ENCODE peak calls at places on chromosomes 4 and X, in eight cellular contexts. One of them, this sample, is unnamed.

GRCh38 chr4:99652596-99653436 is 4.8 kb downstream of the C4orf54 start:
- DNase-seq in OCI-LY7: no peak
- DNase-seq in fibroblast of villous mesenchyme: no peak
- DNase-seq in CD8-positive, alpha-beta T cell: no peak
- DNase-seq in neural progenitor cell: no peak
- DNase-seq in astrocyte of the spinal cord: no peak
- DNase-seq in GM12865: no peak
- DNase-seq in left ventricle myocardium inferior: no peak
- DNase-seq in this sample: peak; percentile 41

GRCh38 chr4:13455411-13455810 is 28.7 kb downstream of the RAB28 start:
- DNase-seq in left ventricle myocardium inferior: no peak
- DNase-seq in GM12865: no peak
- DNase-seq in OCI-LY7: no peak
- DNase-seq in neural progenitor cell: no peak
- DNase-seq in fibroblast of villous mesenchyme: no peak
- DNase-seq in CD8-positive, alpha-beta T cell: no peak
- DNase-seq in astrocyte of the spinal cord: peak; percentile 10
- DNase-seq in this sample: peak; percentile 31

GRCh38 chr4:110615366-110616161 is 7.3 kb downstream of the PITX2 start:
- DNase-seq in OCI-LY7: no peak
- DNase-seq in astrocyte of the spinal cord: no peak
- DNase-seq in fibroblast of villous mesenchyme: peak; percentile 57
- DNase-seq in neural progenitor cell: peak; percentile 74
- DNase-seq in GM12865: no peak
- DNase-seq in left ventricle myocardium inferior: no peak
- DNase-seq in CD8-positive, alpha-beta T cell: no peak
- DNase-seq in this sample: peak; percentile 59

GRCh38 chr4:134544303-134544761 is 342.7 kb upstream of the PABPC4L start:
- DNase-seq in CD8-positive, alpha-beta T cell: no peak
- DNase-seq in left ventricle myocardium inferior: no peak
- DNase-seq in astrocyte of the spinal cord: peak; percentile 65
- DNase-seq in neural progenitor cell: no peak
- DNase-seq in GM12865: no peak
- DNase-seq in fibroblast of villous mesenchyme: peak; percentile 65
- DNase-seq in OCI-LY7: no peak
- DNase-seq in this sample: no peak

GRCh38 chr4:186067757-186068385 is 1.1 kb upstream of the TLR3 start:
- DNase-seq in left ventricle myocardium inferior: peak; percentile 41
- DNase-seq in OCI-LY7: peak; percentile 62
- DNase-seq in neural progenitor cell: peak; percentile 68
- DNase-seq in astrocyte of the spinal cord: peak; percentile 37
- DNase-seq in fibroblast of villous mesenchyme: peak; percentile 45
- DNase-seq in GM12865: peak; percentile 74
- DNase-seq in CD8-positive, alpha-beta T cell: peak; percentile 27
- DNase-seq in this sample: peak; percentile 70

GRCh38 chrX:70437921-70438665 is 6.5 kb upstream of the DLG3 start:
- DNase-seq in CD8-positive, alpha-beta T cell: no peak
- DNase-seq in neural progenitor cell: no peak
- DNase-seq in GM12865: no peak
- DNase-seq in astrocyte of the spinal cord: no peak
- DNase-seq in left ventricle myocardium inferior: no peak
- DNase-seq in fibroblast of villous mesenchyme: no peak
- DNase-seq in OCI-LY7: no peak
- DNase-seq in this sample: no peak

GRCh38 chr4:87657525-87657924 is 7.4 kb downstream of the DMP1 start:
- DNase-seq in neural progenitor cell: no peak
- DNase-seq in CD8-positive, alpha-beta T cell: no peak
- DNase-seq in OCI-LY7: no peak
- DNase-seq in GM12865: no peak
- DNase-seq in astrocyte of the spinal cord: peak; percentile 73
- DNase-seq in fibroblast of villous mesenchyme: peak; percentile 42
- DNase-seq in left ventricle myocardium inferior: no peak
- DNase-seq in this sample: no peak

GRCh38 chrX:15188039-15188438 is 81.8 kb downstream of the ASB9 start:
- DNase-seq in GM12865: no peak
- DNase-seq in CD8-positive, alpha-beta T cell: no peak
- DNase-seq in fibroblast of villous mesenchyme: no peak
- DNase-seq in astrocyte of the spinal cord: no peak
- DNase-seq in neural progenitor cell: no peak
- DNase-seq in left ventricle myocardium inferior: no peak
- DNase-seq in OCI-LY7: no peak
- DNase-seq in this sample: no peak

GRCh38 chrX:47802589-47802988 is 34.1 kb upstream of the ZNF81 start:
- DNase-seq in left ventricle myocardium inferior: no peak
- DNase-seq in OCI-LY7: no peak
- DNase-seq in astrocyte of the spinal cord: peak; percentile 7
- DNase-seq in neural progenitor cell: no peak
- DNase-seq in fibroblast of villous mesenchyme: peak; percentile 10
- DNase-seq in CD8-positive, alpha-beta T cell: no peak
- DNase-seq in GM12865: no peak
- DNase-seq in this sample: no peak

GRCh38 chr4:147110968-147111367 is 165.3 kb upstream of the TTC29 start:
- DNase-seq in neural progenitor cell: no peak
- DNase-seq in GM12865: no peak
- DNase-seq in fibroblast of villous mesenchyme: peak; percentile 57
- DNase-seq in CD8-positive, alpha-beta T cell: no peak
- DNase-seq in OCI-LY7: no peak
- DNase-seq in left ventricle myocardium inferior: no peak
- DNase-seq in astrocyte of the spinal cord: peak; percentile 46
- DNase-seq in this sample: peak; percentile 73

GRCh38 chrX:17655232-17656034 is 81.9 kb upstream of the SCML1 start:
- DNase-seq in CD8-positive, alpha-beta T cell: no peak
- DNase-seq in left ventricle myocardium inferior: no peak
- DNase-seq in astrocyte of the spinal cord: peak; percentile 22
- DNase-seq in neural progenitor cell: peak; percentile 52
- DNase-seq in fibroblast of villous mesenchyme: peak; percentile 5
- DNase-seq in OCI-LY7: no peak
- DNase-seq in GM12865: no peak
- DNase-seq in this sample: peak; percentile 86

GRCh38 chrX:120262781-120263719 is 12.4 kb downstream of the ZBTB33 start:
- DNase-seq in CD8-positive, alpha-beta T cell: no peak
- DNase-seq in astrocyte of the spinal cord: no peak
- DNase-seq in left ventricle myocardium inferior: no peak
- DNase-seq in neural progenitor cell: no peak
- DNase-seq in OCI-LY7: peak; percentile 75
- DNase-seq in GM12865: peak; percentile 11
- DNase-seq in fibroblast of villous mesenchyme: no peak
- DNase-seq in this sample: no peak

GRCh38 chrX:44223150-44223549 is 120.3 kb downstream of the EFHC2 start:
- DNase-seq in OCI-LY7: no peak
- DNase-seq in astrocyte of the spinal cord: peak; percentile 78
- DNase-seq in fibroblast of villous mesenchyme: peak; percentile 21
- DNase-seq in CD8-positive, alpha-beta T cell: no peak
- DNase-seq in GM12865: no peak
- DNase-seq in neural progenitor cell: no peak
- DNase-seq in left ventricle myocardium inferior: no peak
- DNase-seq in this sample: no peak

GRCh38 chr4:72022553-72022952 is 9.2 kb upstream of the NPFFR2 start:
- DNase-seq in fibroblast of villous mesenchyme: no peak
- DNase-seq in left ventricle myocardium inferior: no peak
- DNase-seq in CD8-positive, alpha-beta T cell: no peak
- DNase-seq in astrocyte of the spinal cord: no peak
- DNase-seq in neural progenitor cell: no peak
- DNase-seq in OCI-LY7: peak; percentile 1
- DNase-seq in GM12865: no peak
- DNase-seq in this sample: no peak

GRCh38 chr4:2638730-2639129 is 102.3 kb downstream of the FAM193A start:
- DNase-seq in neural progenitor cell: no peak
- DNase-seq in GM12865: no peak
- DNase-seq in CD8-positive, alpha-beta T cell: no peak
- DNase-seq in OCI-LY7: no peak
- DNase-seq in astrocyte of the spinal cord: no peak
- DNase-seq in left ventricle myocardium inferior: no peak
- DNase-seq in fibroblast of villous mesenchyme: no peak
- DNase-seq in this sample: no peak

GRCh38 chrX:39442332-39442731 is 641.1 kb downstream of the MID1IP1 start:
- DNase-seq in astrocyte of the spinal cord: no peak
- DNase-seq in OCI-LY7: no peak
- DNase-seq in fibroblast of villous mesenchyme: no peak
- DNase-seq in CD8-positive, alpha-beta T cell: no peak
- DNase-seq in GM12865: peak; percentile 64
- DNase-seq in neural progenitor cell: no peak
- DNase-seq in left ventricle myocardium inferior: no peak
- DNase-seq in this sample: no peak

GRCh38 chr4:153115322-153116100 is 88.7 kb upstream of the TRIM2 start:
- DNase-seq in OCI-LY7: peak; percentile 80
- DNase-seq in left ventricle myocardium inferior: no peak
- DNase-seq in GM12865: peak; percentile 72
- DNase-seq in neural progenitor cell: no peak
- DNase-seq in astrocyte of the spinal cord: peak; percentile 82
- DNase-seq in fibroblast of villous mesenchyme: peak; percentile 57
- DNase-seq in CD8-positive, alpha-beta T cell: peak; percentile 85
- DNase-seq in this sample: peak; percentile 87

GRCh38 chr4:142719854-142720541 is 126.1 kb downstream of the INPP4B start:
- DNase-seq in OCI-LY7: peak; percentile 5
- DNase-seq in neural progenitor cell: peak; percentile 8
- DNase-seq in CD8-positive, alpha-beta T cell: no peak
- DNase-seq in fibroblast of villous mesenchyme: no peak
- DNase-seq in GM12865: peak; percentile 12
- DNase-seq in left ventricle myocardium inferior: no peak
- DNase-seq in astrocyte of the spinal cord: peak; percentile 33
- DNase-seq in this sample: peak; percentile 64

DNA sequence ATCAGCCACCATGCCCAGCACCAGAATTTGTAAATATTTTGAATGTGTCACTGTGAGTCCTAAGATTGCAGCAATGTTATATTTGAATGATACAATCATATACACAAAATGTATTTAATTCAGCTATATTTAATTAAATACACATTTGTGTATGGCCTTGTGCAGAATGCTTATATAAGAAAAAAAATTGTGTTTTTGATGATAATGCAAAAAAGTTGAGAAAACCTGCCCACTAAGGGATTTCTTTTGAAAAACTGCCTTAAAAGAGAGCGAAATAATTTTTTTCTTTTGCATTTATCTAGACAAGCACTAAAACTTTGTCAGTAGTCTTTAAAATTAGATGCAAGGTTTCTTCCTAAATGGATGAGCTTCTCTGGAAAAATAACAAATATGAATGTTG is 68.1 kb upstream of the OTUD4 start:
- DNase-seq in GM12865: no peak
- DNase-seq in OCI-LY7: no peak
- DNase-seq in fibroblast of villous mesenchyme: no peak
- DNase-seq in astrocyte of the spinal cord: no peak
- DNase-seq in left ventricle myocardium inferior: no peak
- DNase-seq in CD8-positive, alpha-beta T cell: no peak
- DNase-seq in neural progenitor cell: no peak
- DNase-seq in this sample: no peak
- TF ChIP-seq CTCF in GM12865: no peak
- TF ChIP-seq CTCF in OCI-LY7: no peak
- TF ChIP-seq CTCF in fibroblast of villous mesenchyme: no peak
- TF ChIP-seq CTCF in astrocyte of the spinal cord: no peak
- TF ChIP-seq CTCF in left ventricle myocardium inferior: no peak
- TF ChIP-seq CTCF in CD8-positive, alpha-beta T cell: no peak
- TF ChIP-seq CTCF in neural progenitor cell: no peak
- TF ChIP-seq CTCF in this sample: no peak

GRCh38 chr4:35461931-35462659 is 782.2 kb downstream of the ARAP2 start:
- DNase-seq in fibroblast of villous mesenchyme: no peak
- DNase-seq in astrocyte of the spinal cord: no peak
- DNase-seq in CD8-positive, alpha-beta T cell: no peak
- DNase-seq in neural progenitor cell: peak; percentile 4
- DNase-seq in OCI-LY7: no peak
- DNase-seq in GM12865: no peak
- DNase-seq in left ventricle myocardium inferior: no peak
- DNase-seq in this sample: no peak
- TF ChIP-seq CTCF in fibroblast of villous mesenchyme: no peak
- TF ChIP-seq CTCF in astrocyte of the spinal cord: no peak
- TF ChIP-seq CTCF in CD8-positive, alpha-beta T cell: no peak
- TF ChIP-seq CTCF in neural progenitor cell: peak; percentile 16
- TF ChIP-seq CTCF in OCI-LY7: no peak
- TF ChIP-seq CTCF in GM12865: no peak
- TF ChIP-seq CTCF in left ventricle myocardium inferior: no peak
- TF ChIP-seq CTCF in this sample: no peak

DNA sequence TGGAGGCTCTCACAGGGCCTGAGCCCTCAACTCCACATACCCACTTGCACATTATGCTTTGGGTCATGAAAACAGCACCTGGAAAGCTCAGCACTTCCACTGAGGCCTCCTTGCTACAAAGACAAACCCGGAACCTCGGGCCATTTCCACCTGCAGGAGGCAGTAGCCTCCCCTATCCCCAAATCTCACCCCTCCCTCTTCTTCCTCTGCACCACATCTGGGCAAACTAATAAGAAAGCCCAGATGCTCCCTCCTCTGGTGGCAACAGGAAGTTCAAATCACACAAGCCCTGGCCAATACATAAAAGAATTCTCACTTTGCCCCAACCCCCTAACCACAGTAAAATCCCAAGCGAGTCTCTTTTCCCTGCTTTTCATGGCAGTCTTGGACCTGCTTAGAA is 136.4 kb downstream of the MAPK10 start:
- DNase-seq in left ventricle myocardium inferior: no peak
- DNase-seq in neural progenitor cell: peak; percentile 31
- DNase-seq in GM12865: peak; percentile 63
- DNase-seq in CD8-positive, alpha-beta T cell: no peak
- DNase-seq in fibroblast of villous mesenchyme: peak; percentile 39
- DNase-seq in astrocyte of the spinal cord: peak; percentile 46
- DNase-seq in OCI-LY7: peak; percentile 34
- DNase-seq in this sample: no peak
- TF ChIP-seq CTCF in left ventricle myocardium inferior: no peak
- TF ChIP-seq CTCF in neural progenitor cell: peak; percentile 47
- TF ChIP-seq CTCF in GM12865: peak; percentile 48
- TF ChIP-seq CTCF in CD8-positive, alpha-beta T cell: no peak
- TF ChIP-seq CTCF in fibroblast of villous mesenchyme: peak; percentile 64
- TF ChIP-seq CTCF in astrocyte of the spinal cord: peak; percentile 66
- TF ChIP-seq CTCF in OCI-LY7: peak; percentile 76
- TF ChIP-seq CTCF in this sample: peak; percentile 84

GRCh38 chr4:122000849-122001248 is 49.0 kb upstream of the TRPC3 start:
- DNase-seq in astrocyte of the spinal cord: peak; percentile 8
- DNase-seq in OCI-LY7: no peak
- DNase-seq in GM12865: no peak
- DNase-seq in fibroblast of villous mesenchyme: no peak
- DNase-seq in left ventricle myocardium inferior: no peak
- DNase-seq in neural progenitor cell: peak; percentile 11
- DNase-seq in CD8-positive, alpha-beta T cell: no peak
- DNase-seq in this sample: no peak

GRCh38 chr4:122003335-122003734 is 51.5 kb upstream of the TRPC3 start:
- DNase-seq in fibroblast of villous mesenchyme: peak; percentile 56
- DNase-seq in CD8-positive, alpha-beta T cell: no peak
- DNase-seq in OCI-LY7: peak; percentile 59
- DNase-seq in astrocyte of the spinal cord: no peak
- DNase-seq in neural progenitor cell: peak; percentile 41
- DNase-seq in GM12865: peak; percentile 73
- DNase-seq in left ventricle myocardium inferior: no peak
- DNase-seq in this sample: no peak

GRCh38 chr4:121995790-121996537 is 44.1 kb upstream of the TRPC3 start:
- DNase-seq in neural progenitor cell: no peak
- DNase-seq in GM12865: no peak
- DNase-seq in left ventricle myocardium inferior: no peak
- DNase-seq in fibroblast of villous mesenchyme: no peak
- DNase-seq in astrocyte of the spinal cord: no peak
- DNase-seq in CD8-positive, alpha-beta T cell: no peak
- DNase-seq in OCI-LY7: no peak
- DNase-seq in this sample: no peak

DNA sequence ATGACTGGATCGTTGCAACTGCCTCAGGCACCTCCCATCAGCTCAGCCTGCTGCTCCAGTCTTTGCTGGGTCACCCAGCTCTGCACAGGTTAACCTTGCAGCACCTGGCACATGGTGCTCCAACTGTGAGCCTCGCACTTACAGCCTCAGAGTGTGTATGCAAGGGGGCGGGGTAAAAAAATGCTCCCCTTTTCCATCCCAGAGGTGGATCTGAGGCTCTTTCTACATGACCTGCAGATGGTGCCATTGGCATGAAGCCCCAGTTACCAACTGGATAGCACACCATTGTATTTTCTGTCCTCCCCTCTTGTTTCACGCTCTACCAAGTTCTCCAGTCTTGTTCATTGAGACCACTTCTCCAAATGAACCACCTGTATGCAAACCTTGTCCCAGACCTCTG is 46.2 kb upstream of the TRPC3 start:
- DNase-seq in neural progenitor cell: peak; percentile 13
- DNase-seq in OCI-LY7: peak; percentile 1
- DNase-seq in GM12865: no peak
- DNase-seq in astrocyte of the spinal cord: no peak
- DNase-seq in fibroblast of villous mesenchyme: no peak
- DNase-seq in left ventricle myocardium inferior: no peak
- DNase-seq in CD8-positive, alpha-beta T cell: no peak
- DNase-seq in this sample: no peak
- TF ChIP-seq CTCF in neural progenitor cell: peak; percentile 24
- TF ChIP-seq CTCF in OCI-LY7: peak; percentile 22
- TF ChIP-seq CTCF in GM12865: no peak
- TF ChIP-seq CTCF in astrocyte of the spinal cord: no peak
- TF ChIP-seq CTCF in fibroblast of villous mesenchyme: no peak
- TF ChIP-seq CTCF in left ventricle myocardium inferior: peak; percentile 59
- TF ChIP-seq CTCF in CD8-positive, alpha-beta T cell: no peak
- TF ChIP-seq CTCF in this sample: peak; percentile 43

This sample was measured in osteoblast.